ENCODE peak calls at places on chromosomes 12 and 14, in four cellular contexts. One of them, this sample, is unnamed.

GRCh38 chr14:88553886-88554457 is 835 bp downstream of the PTPN21 start:
- DNase-seq in stimulated activated CD8-positive, alpha-beta memory T cell treated with anti-CD3 and anti-CD28 coated beads, Interleukin-15, amount 100 ng/mL, for 4 hours: no peak
- DNase-seq in left ventricle myocardium inferior: no peak
- DNase-seq in RCC 7860: no peak
- DNase-seq in this sample: peak

GRCh38 chr12:30013051-30013450 is 229.3 kb upstream of the TMTC1 start:
- DNase-seq in left ventricle myocardium inferior: no peak
- DNase-seq in stimulated activated CD8-positive, alpha-beta memory T cell treated with anti-CD3 and anti-CD28 coated beads, Interleukin-15, amount 100 ng/mL, for 4 hours: no peak
- DNase-seq in RCC 7860: no peak
- DNase-seq in this sample: no peak

GRCh38 chr12:93662961-93663728 is 14.0 kb upstream of the CRADD start:
- DNase-seq in stimulated activated CD8-positive, alpha-beta memory T cell treated with anti-CD3 and anti-CD28 coated beads, Interleukin-15, amount 100 ng/mL, for 4 hours: no peak
- DNase-seq in RCC 7860: no peak
- DNase-seq in left ventricle myocardium inferior: no peak
- DNase-seq in this sample: no peak

GRCh38 chr14:22448905-22449611 is 140.0 kb downstream of the DAD1 start:
- DNase-seq in stimulated activated CD8-positive, alpha-beta memory T cell treated with anti-CD3 and anti-CD28 coated beads, Interleukin-15, amount 100 ng/mL, for 4 hours: no peak
- DNase-seq in left ventricle myocardium inferior: no peak
- DNase-seq in RCC 7860: no peak
- DNase-seq in this sample: no peak

GRCh38 chr12:112013601-112014402 is 576 bp downstream of the ERP29 start:
- DNase-seq in left ventricle myocardium inferior: peak
- DNase-seq in stimulated activated CD8-positive, alpha-beta memory T cell treated with anti-CD3 and anti-CD28 coated beads, Interleukin-15, amount 100 ng/mL, for 4 hours: peak
- DNase-seq in RCC 7860: peak
- DNase-seq in this sample: peak

GRCh38 chr14:76955575-76956252 is 72.8 kb downstream of the IRF2BPL start:
- DNase-seq in stimulated activated CD8-positive, alpha-beta memory T cell treated with anti-CD3 and anti-CD28 coated beads, Interleukin-15, amount 100 ng/mL, for 4 hours: peak
- DNase-seq in left ventricle myocardium inferior: no peak
- DNase-seq in RCC 7860: peak
- DNase-seq in this sample: no peak

GRCh38 chr14:22391908-22392307 is 197.1 kb downstream of the DAD1 start:
- DNase-seq in RCC 7860: peak
- DNase-seq in stimulated activated CD8-positive, alpha-beta memory T cell treated with anti-CD3 and anti-CD28 coated beads, Interleukin-15, amount 100 ng/mL, for 4 hours: no peak
- DNase-seq in left ventricle myocardium inferior: peak
- DNase-seq in this sample: peak

GRCh38 chr14:69581316-69581935 is 6.8 kb upstream of the CCDC177 start:
- DNase-seq in stimulated activated CD8-positive, alpha-beta memory T cell treated with anti-CD3 and anti-CD28 coated beads, Interleukin-15, amount 100 ng/mL, for 4 hours: no peak
- DNase-seq in RCC 7860: no peak
- DNase-seq in left ventricle myocardium inferior: no peak
- DNase-seq in this sample: no peak

GRCh38 chr14:22026527-22026926 is 352.9 kb upstream of the OR4E1 start:
- DNase-seq in RCC 7860: no peak
- DNase-seq in left ventricle myocardium inferior: no peak
- DNase-seq in stimulated activated CD8-positive, alpha-beta memory T cell treated with anti-CD3 and anti-CD28 coated beads, Interleukin-15, amount 100 ng/mL, for 4 hours: no peak
- DNase-seq in this sample: no peak

GRCh38 chr12:89323568-89324218 is 28.6 kb downstream of the DUSP6 start:
- DNase-seq in stimulated activated CD8-positive, alpha-beta memory T cell treated with anti-CD3 and anti-CD28 coated beads, Interleukin-15, amount 100 ng/mL, for 4 hours: no peak
- DNase-seq in RCC 7860: no peak
- DNase-seq in left ventricle myocardium inferior: no peak
- DNase-seq in this sample: no peak

GRCh38 chr12:72271741-72272661 is at the start of gene TRHDE:
- DNase-seq in stimulated activated CD8-positive, alpha-beta memory T cell treated with anti-CD3 and anti-CD28 coated beads, Interleukin-15, amount 100 ng/mL, for 4 hours: no peak
- DNase-seq in RCC 7860: no peak
- DNase-seq in left ventricle myocardium inferior: no peak
- DNase-seq in this sample: peak

GRCh38 chr14:106308839-106309389 is 782.5 kb downstream of the TMEM121 start:
- DNase-seq in left ventricle myocardium inferior: no peak
- DNase-seq in RCC 7860: peak
- DNase-seq in stimulated activated CD8-positive, alpha-beta memory T cell treated with anti-CD3 and anti-CD28 coated beads, Interleukin-15, amount 100 ng/mL, for 4 hours: peak
- DNase-seq in this sample: no peak

GRCh38 chr12:82838827-82839226 is 152.1 kb downstream of the TMTC2 start:
- DNase-seq in left ventricle myocardium inferior: no peak
- DNase-seq in stimulated activated CD8-positive, alpha-beta memory T cell treated with anti-CD3 and anti-CD28 coated beads, Interleukin-15, amount 100 ng/mL, for 4 hours: no peak
- DNase-seq in RCC 7860: no peak
- DNase-seq in this sample: no peak

GRCh38 chr14:34857689-34858449 is 17.3 kb downstream of the BAZ1A start:
- DNase-seq in stimulated activated CD8-positive, alpha-beta memory T cell treated with anti-CD3 and anti-CD28 coated beads, Interleukin-15, amount 100 ng/mL, for 4 hours: no peak
- DNase-seq in left ventricle myocardium inferior: no peak
- DNase-seq in RCC 7860: no peak
- DNase-seq in this sample: no peak